ENCODE peak calls at places on chromosome 19, in nine cellular contexts. M is heart right ventricle, I is osteocyte, D is adrenal gland, Y is GM23338, F is IMR-90, Z is glutamatergic neuron, O is BJ, E is tibial artery. T is an unnamed sample.

GRCh38 chr19:40147693-40148347 is 43.4 kb upstream of the MAP3K10 start:
- DNase-seq in M (no peak), I (peak; percentile 73), D (peak; percentile 67), Y (peak; percentile 8), F (peak; percentile 77), Z (no peak), O (peak; percentile 17), E (no peak), T (peak; percentile 46)

GRCh38 chr19:57850553-57851017 is 926 bp downstream of the ZNF587 start:
- DNase-seq in M (peak; percentile 11), I (no peak), D (no peak), Y (peak; percentile 86), F (peak; percentile 31), Z (peak; percentile 35), O (no peak), E (no peak), T (no peak)

GRCh38 chr19:49231389-49231788 is 73.8 kb downstream of the TRPM4 start:
- DNase-seq in M (no peak), I (no peak), D (no peak), Y (no peak), F (no peak), Z (no peak), O (no peak), E (no peak), T (no peak)

GRCh38 chr19:8069116-8069973 is 16.8 kb downstream of the CCL25 start:
- DNase-seq in M (no peak), I (no peak), D (no peak), Y (peak; percentile 90), F (no peak), Z (no peak), O (no peak), E (no peak), T (no peak)

GRCh38 chr19:28393574-28394336 is 819.2 kb downstream of the UQCRFS1 start:
- DNase-seq in M (no peak), I (peak; percentile 23), D (no peak), Y (peak; percentile 38), F (no peak), Z (no peak), O (no peak), E (no peak), T (no peak)

GRCh38 chr19:532578-533484 is 1.3 kb downstream of the CDC34 start:
- DNase-seq in M (peak; percentile 85), I (no peak), D (peak; percentile 86), Y (peak; percentile 90), F (peak; percentile 64), Z (peak; percentile 55), O (no peak), E (peak; percentile 71), T (peak; percentile 18)

GRCh38 chr19:32870981-32871451 is 1.4 kb upstream of the SLC7A9 start:
- DNase-seq in M (no peak), I (peak; percentile 80), D (no peak), Y (no peak), F (no peak), Z (no peak), O (no peak), E (no peak), T (no peak)

GRCh38 chr19:52211926-52212571 is 22.2 kb downstream of the PPP2R1A start:
- DNase-seq in M (no peak), I (no peak), D (peak; percentile 9), Y (no peak), F (no peak), Z (no peak), O (no peak), E (no peak), T (no peak)

GRCh38 chr19:10110076-10110971 is 1.2 kb upstream of the P2RY11 start:
- DNase-seq in M (no peak), I (no peak), D (no peak), Y (no peak), F (no peak), Z (no peak), O (no peak), E (no peak), T (no peak)

GRCh38 chr19:29421186-29421525 is 104.6 kb upstream of the VSTM2B start:
- DNase-seq in M (no peak), I (no peak), D (no peak), Y (no peak), F (no peak), Z (no peak), O (no peak), E (no peak), T (no peak)

GRCh38 chr19:15869109-15869555 is 28.7 kb downstream of the CYP4F2 start:
- DNase-seq in M (peak; percentile 15), I (no peak), D (no peak), Y (peak; percentile 46), F (no peak), Z (peak; percentile 29), O (no peak), E (peak; percentile 24), T (no peak)

GRCh38 chr19:41570639-41571112 is 5.3 kb upstream of the CEACAM21 start:
- DNase-seq in M (peak; percentile 76), I (peak; percentile 90), D (peak; percentile 65), Y (peak; percentile 94), F (peak; percentile 57), Z (peak; percentile 92), O (no peak), E (peak; percentile 82), T (peak; percentile 13)
- TF ChIP-seq CTCF in M (peak; percentile 89), I (peak; percentile 87), D (peak; percentile 71), Y (peak; percentile 80), F (peak; percentile 86), Z (peak; percentile 80), O (peak; percentile 92), E (peak; percentile 60), T (peak; percentile 98)

DNA sequence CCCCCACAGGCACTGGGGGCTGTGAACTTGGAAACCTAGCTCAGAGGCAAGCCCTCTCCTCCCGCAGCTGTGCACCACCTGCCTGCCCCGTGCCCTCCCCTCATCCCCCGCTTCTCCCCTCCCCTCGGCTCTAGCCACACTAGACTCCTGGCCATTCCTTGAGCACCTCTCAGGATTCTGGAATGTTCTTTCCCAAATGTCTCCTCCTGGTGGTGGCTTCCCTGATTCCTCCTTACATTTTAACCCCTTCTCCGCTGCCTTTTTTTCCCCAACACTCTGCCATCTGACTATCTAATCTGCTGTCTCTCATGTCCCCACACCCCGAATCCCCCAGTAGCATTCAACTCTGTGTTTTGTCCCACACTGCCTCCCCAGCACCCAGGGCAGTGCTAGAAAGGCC is 6.7 kb downstream of the NANOS3 start:
- DNase-seq in M (no peak), I (no peak), D (no peak), Y (peak; percentile 77), F (no peak), Z (no peak), O (no peak), E (no peak), T (no peak)
- TF ChIP-seq CTCF in M (no peak), I (peak; percentile 24), D (no peak), Y (peak; percentile 48), F (peak; percentile 29), Z (peak; percentile 28), O (peak; percentile 30), E (no peak), T (peak; percentile 34)

GRCh38 chr19:17393914-17394313 is at the start of gene CCDC194:
- DNase-seq in M (no peak), I (no peak), D (no peak), Y (peak; percentile 39), F (no peak), Z (no peak), O (no peak), E (no peak), T (no peak)

GRCh38 chr19:17390665-17391370 is 3.2 kb downstream of the CCDC194 start:
- DNase-seq in M (peak; percentile 93), I (peak; percentile 96), D (peak; percentile 93), Y (peak; percentile 98), F (peak; percentile 87), Z (peak; percentile 98), O (peak; percentile 52), E (peak; percentile 90), T (peak; percentile 43)

GRCh38 chr19:17391371-17392151 is 2.4 kb downstream of the CCDC194 start:
- DNase-seq in M (no peak), I (no peak), D (peak; percentile 39), Y (peak; percentile 49), F (no peak), Z (no peak), O (no peak), E (no peak), T (no peak)

GRCh38 chr19:17389288-17389687 is 4.7 kb downstream of the CCDC194 start:
- DNase-seq in M (no peak), I (no peak), D (no peak), Y (no peak), F (no peak), Z (no peak), O (no peak), E (no peak), T (no peak)

DNA sequence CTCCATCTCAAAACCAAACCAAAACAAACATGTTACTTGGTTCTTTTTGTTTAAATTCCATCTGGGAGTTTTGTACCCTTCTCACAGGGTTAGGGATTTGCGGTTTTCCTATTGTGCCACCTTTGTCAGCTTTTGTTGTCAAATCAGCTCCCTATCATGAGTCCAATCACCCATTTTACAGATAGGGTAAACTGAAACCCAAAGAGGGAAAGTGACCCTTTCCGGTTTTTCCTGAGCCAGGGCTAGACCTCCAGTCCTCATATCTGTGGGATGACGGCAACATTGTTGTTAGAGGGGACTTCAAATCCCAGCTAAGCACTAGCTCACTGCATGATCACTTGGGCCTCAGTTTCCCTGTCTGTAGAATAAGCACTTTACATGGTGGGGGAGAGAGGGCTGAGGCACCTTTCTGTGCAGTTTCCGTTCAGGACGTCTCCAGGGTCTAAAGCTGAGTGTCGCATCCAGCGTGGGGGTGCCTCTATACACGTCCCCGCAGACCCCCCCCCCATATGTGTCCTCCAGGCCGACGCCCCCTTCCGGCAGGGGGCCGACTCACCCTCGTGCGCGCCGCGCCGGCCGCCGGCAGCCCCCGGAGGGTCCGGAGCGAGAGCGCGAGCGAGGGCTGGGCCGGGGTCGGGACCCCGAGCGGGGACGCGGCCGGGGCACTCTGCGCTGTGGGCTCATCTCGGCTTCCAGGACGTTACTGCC is 3.9 kb downstream of the CCDC194 start:
- DNase-seq in M (no peak), I (no peak), D (peak; percentile 26), Y (peak; percentile 42), F (no peak), Z (peak; percentile 41), O (no peak), E (no peak), T (no peak)
- TF ChIP-seq CTCF in M (no peak), I (peak; percentile 33), D (no peak), Y (peak; percentile 46), F (peak; percentile 23), Z (peak; percentile 38), O (peak; percentile 25), E (no peak), T (no peak)

GRCh38 chr19:6100284-6100915 is 9.9 kb downstream of the RFX2 start:
- DNase-seq in M (no peak), I (no peak), D (no peak), Y (peak; percentile 5), F (no peak), Z (no peak), O (no peak), E (no peak), T (no peak)
- TF ChIP-seq CTCF in M (no peak), I (no peak), D (no peak), Y (no peak), F (no peak), Z (no peak), O (no peak), E (no peak), T (no peak)